ENCODE peak calls at places on chromosomes 7 and 10, in nine cellular contexts. One of them, this sample, is unnamed.

GRCh38 chr10:130466271-130466997 is 330.2 kb downstream of the GLRX3 start:
- DNase-seq in mammary epithelial cell: no peak
- DNase-seq in WTC11: no peak
- DNase-seq in GM23338: no peak
- DNase-seq in Calu3: no peak
- DNase-seq in fibroblast of villous mesenchyme: no peak
- DNase-seq in HCT116: no peak
- DNase-seq in kidney epithelial cell: no peak
- DNase-seq in colonic mucosa: no peak
- DNase-seq in this sample: no peak

GRCh38 chr7:10931161-10931560 is 42.5 kb upstream of the PHF14 start:
- DNase-seq in GM23338: peak
- DNase-seq in Calu3: no peak
- DNase-seq in fibroblast of villous mesenchyme: no peak
- DNase-seq in mammary epithelial cell: no peak
- DNase-seq in HCT116: no peak
- DNase-seq in WTC11: no peak
- DNase-seq in colonic mucosa: no peak
- DNase-seq in kidney epithelial cell: no peak
- DNase-seq in this sample: no peak

GRCh38 chr7:143360788-143361551 is 1.5 kb downstream of the FAM131B start:
- DNase-seq in kidney epithelial cell: no peak
- DNase-seq in fibroblast of villous mesenchyme: no peak
- DNase-seq in GM23338: peak
- DNase-seq in mammary epithelial cell: no peak
- DNase-seq in colonic mucosa: no peak
- DNase-seq in HCT116: no peak
- DNase-seq in Calu3: no peak
- DNase-seq in WTC11: peak
- DNase-seq in this sample: no peak

GRCh38 chr7:103888603-103889153 is 100.8 kb downstream of the RELN start:
- DNase-seq in GM23338: no peak
- DNase-seq in kidney epithelial cell: no peak
- DNase-seq in fibroblast of villous mesenchyme: no peak
- DNase-seq in WTC11: no peak
- DNase-seq in HCT116: no peak
- DNase-seq in mammary epithelial cell: no peak
- DNase-seq in colonic mucosa: no peak
- DNase-seq in Calu3: no peak
- DNase-seq in this sample: no peak

GRCh38 chr7:12571691-12572090 is 1.2 kb downstream of the SCIN start:
- DNase-seq in colonic mucosa: no peak
- DNase-seq in kidney epithelial cell: no peak
- DNase-seq in Calu3: peak
- DNase-seq in mammary epithelial cell: no peak
- DNase-seq in GM23338: no peak
- DNase-seq in HCT116: no peak
- DNase-seq in fibroblast of villous mesenchyme: no peak
- DNase-seq in WTC11: no peak
- DNase-seq in this sample: no peak

GRCh38 chr7:156652886-156653568 is 12.5 kb downstream of the RNF32 start:
- DNase-seq in fibroblast of villous mesenchyme: no peak
- DNase-seq in HCT116: no peak
- DNase-seq in kidney epithelial cell: no peak
- DNase-seq in GM23338: no peak
- DNase-seq in colonic mucosa: no peak
- DNase-seq in Calu3: no peak
- DNase-seq in mammary epithelial cell: peak
- DNase-seq in WTC11: no peak
- DNase-seq in this sample: no peak

GRCh38 chr10:50550291-50550839 is 73.4 kb downstream of the SGMS1 start:
- DNase-seq in HCT116: no peak
- DNase-seq in GM23338: peak
- DNase-seq in mammary epithelial cell: no peak
- DNase-seq in Calu3: no peak
- DNase-seq in fibroblast of villous mesenchyme: peak
- DNase-seq in WTC11: no peak
- DNase-seq in colonic mucosa: peak
- DNase-seq in kidney epithelial cell: no peak
- DNase-seq in this sample: no peak

GRCh38 chr10:18793951-18794350 is 134.7 kb downstream of the ARL5B start:
- DNase-seq in Calu3: no peak
- DNase-seq in WTC11: no peak
- DNase-seq in GM23338: peak
- DNase-seq in colonic mucosa: no peak
- DNase-seq in HCT116: peak
- DNase-seq in kidney epithelial cell: no peak
- DNase-seq in mammary epithelial cell: peak
- DNase-seq in fibroblast of villous mesenchyme: peak
- DNase-seq in this sample: no peak

GRCh38 chr7:4849390-4849789 is 12.4 kb downstream of the PAPOLB start:
- DNase-seq in mammary epithelial cell: peak
- DNase-seq in HCT116: peak
- DNase-seq in Calu3: peak
- DNase-seq in colonic mucosa: no peak
- DNase-seq in kidney epithelial cell: no peak
- DNase-seq in GM23338: peak
- DNase-seq in fibroblast of villous mesenchyme: peak
- DNase-seq in WTC11: peak
- DNase-seq in this sample: peak

GRCh38 chr10:58965855-58966254 is 210.6 kb upstream of the PHYHIPL start:
- DNase-seq in fibroblast of villous mesenchyme: no peak
- DNase-seq in Calu3: no peak
- DNase-seq in WTC11: no peak
- DNase-seq in kidney epithelial cell: no peak
- DNase-seq in GM23338: no peak
- DNase-seq in colonic mucosa: no peak
- DNase-seq in HCT116: no peak
- DNase-seq in mammary epithelial cell: no peak
- DNase-seq in this sample: no peak

GRCh38 chr10:58967551-58968418 is 208.7 kb upstream of the PHYHIPL start:
- DNase-seq in GM23338: peak
- DNase-seq in WTC11: peak
- DNase-seq in fibroblast of villous mesenchyme: no peak
- DNase-seq in mammary epithelial cell: peak
- DNase-seq in colonic mucosa: no peak
- DNase-seq in HCT116: no peak
- DNase-seq in kidney epithelial cell: no peak
- DNase-seq in Calu3: peak
- DNase-seq in this sample: no peak

GRCh38 chr10:58963723-58964124 is 212.7 kb upstream of the PHYHIPL start:
- DNase-seq in WTC11: peak
- DNase-seq in HCT116: no peak
- DNase-seq in colonic mucosa: no peak
- DNase-seq in kidney epithelial cell: no peak
- DNase-seq in Calu3: peak
- DNase-seq in GM23338: peak
- DNase-seq in fibroblast of villous mesenchyme: no peak
- DNase-seq in mammary epithelial cell: no peak
- DNase-seq in this sample: no peak

GRCh38 chr10:58957517-58957916 is 218.9 kb upstream of the PHYHIPL start:
- DNase-seq in fibroblast of villous mesenchyme: no peak
- DNase-seq in WTC11: no peak
- DNase-seq in mammary epithelial cell: no peak
- DNase-seq in colonic mucosa: no peak
- DNase-seq in kidney epithelial cell: no peak
- DNase-seq in Calu3: no peak
- DNase-seq in GM23338: no peak
- DNase-seq in HCT116: no peak
- DNase-seq in this sample: no peak

DNA sequence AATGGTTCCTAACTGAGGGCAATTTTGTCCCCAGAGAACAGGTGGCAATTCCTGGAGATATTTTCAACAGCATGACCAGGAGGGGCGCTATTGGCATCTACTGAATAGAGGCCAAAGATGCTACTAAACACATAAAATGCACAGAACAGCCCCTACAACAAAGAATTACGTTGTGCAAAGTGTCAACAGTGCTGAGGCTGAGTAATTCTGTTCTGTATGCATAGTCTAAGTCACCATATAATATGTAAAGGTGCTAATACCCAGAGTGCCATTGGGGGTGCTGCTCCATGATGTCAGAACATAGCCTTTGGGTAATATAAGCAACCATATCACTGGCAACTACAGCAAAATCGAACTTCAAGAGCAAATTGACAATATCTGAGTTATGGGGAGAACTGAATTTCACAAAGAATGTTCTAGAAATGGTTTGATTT is 213.3 kb upstream of the PHYHIPL start:
- DNase-seq in HCT116: no peak
- DNase-seq in Calu3: peak
- DNase-seq in colonic mucosa: no peak
- DNase-seq in GM23338: peak
- DNase-seq in mammary epithelial cell: no peak
- DNase-seq in WTC11: peak
- DNase-seq in fibroblast of villous mesenchyme: no peak
- DNase-seq in kidney epithelial cell: no peak
- DNase-seq in this sample: no peak
- TF ChIP-seq CTCF in HCT116: peak
- TF ChIP-seq CTCF in Calu3: peak
- TF ChIP-seq CTCF in colonic mucosa: no peak
- TF ChIP-seq CTCF in GM23338: peak
- TF ChIP-seq CTCF in mammary epithelial cell: peak
- TF ChIP-seq CTCF in WTC11: peak
- TF ChIP-seq CTCF in fibroblast of villous mesenchyme: peak
- TF ChIP-seq CTCF in kidney epithelial cell: peak
- TF ChIP-seq CTCF in this sample: peak

GRCh38 chr10:116268976-116269375 is 4.0 kb downstream of the GFRA1 start:
- DNase-seq in HCT116: no peak
- DNase-seq in GM23338: no peak
- DNase-seq in WTC11: no peak
- DNase-seq in fibroblast of villous mesenchyme: no peak
- DNase-seq in kidney epithelial cell: no peak
- DNase-seq in Calu3: no peak
- DNase-seq in colonic mucosa: no peak
- DNase-seq in mammary epithelial cell: no peak
- DNase-seq in this sample: no peak
- TF ChIP-seq CTCF in HCT116: no peak
- TF ChIP-seq CTCF in GM23338: no peak
- TF ChIP-seq CTCF in WTC11: no peak
- TF ChIP-seq CTCF in fibroblast of villous mesenchyme: no peak
- TF ChIP-seq CTCF in kidney epithelial cell: peak
- TF ChIP-seq CTCF in Calu3: no peak
- TF ChIP-seq CTCF in colonic mucosa: no peak
- TF ChIP-seq CTCF in mammary epithelial cell: peak
- TF ChIP-seq CTCF in this sample: peak

DNA sequence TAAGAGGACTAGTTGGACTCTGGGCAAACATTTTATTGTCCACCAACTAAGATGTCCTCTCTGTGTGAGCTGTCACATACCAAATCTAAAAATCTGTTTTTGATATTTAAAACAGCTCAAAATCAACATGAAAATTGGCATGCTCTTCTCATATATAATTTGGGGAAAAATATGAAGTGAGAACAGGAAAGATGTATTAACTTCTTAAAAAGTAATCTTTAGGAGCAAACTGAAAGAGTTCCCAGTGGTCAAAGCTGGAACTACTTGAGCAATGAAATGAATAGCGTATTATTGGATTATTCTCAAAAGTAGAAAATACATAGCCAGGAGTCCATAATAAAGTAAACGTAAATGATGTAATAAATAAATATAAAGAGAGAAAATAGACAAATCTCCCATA is 147.2 kb downstream of the DYNC1I1 start:
- DNase-seq in colonic mucosa: no peak
- DNase-seq in GM23338: no peak
- DNase-seq in kidney epithelial cell: no peak
- DNase-seq in mammary epithelial cell: no peak
- DNase-seq in Calu3: no peak
- DNase-seq in HCT116: no peak
- DNase-seq in WTC11: no peak
- DNase-seq in fibroblast of villous mesenchyme: no peak
- DNase-seq in this sample: no peak
- TF ChIP-seq CTCF in colonic mucosa: no peak
- TF ChIP-seq CTCF in GM23338: peak
- TF ChIP-seq CTCF in kidney epithelial cell: no peak
- TF ChIP-seq CTCF in mammary epithelial cell: peak
- TF ChIP-seq CTCF in Calu3: no peak
- TF ChIP-seq CTCF in HCT116: peak
- TF ChIP-seq CTCF in WTC11: no peak
- TF ChIP-seq CTCF in fibroblast of villous mesenchyme: peak
- TF ChIP-seq CTCF in this sample: no peak

DNA sequence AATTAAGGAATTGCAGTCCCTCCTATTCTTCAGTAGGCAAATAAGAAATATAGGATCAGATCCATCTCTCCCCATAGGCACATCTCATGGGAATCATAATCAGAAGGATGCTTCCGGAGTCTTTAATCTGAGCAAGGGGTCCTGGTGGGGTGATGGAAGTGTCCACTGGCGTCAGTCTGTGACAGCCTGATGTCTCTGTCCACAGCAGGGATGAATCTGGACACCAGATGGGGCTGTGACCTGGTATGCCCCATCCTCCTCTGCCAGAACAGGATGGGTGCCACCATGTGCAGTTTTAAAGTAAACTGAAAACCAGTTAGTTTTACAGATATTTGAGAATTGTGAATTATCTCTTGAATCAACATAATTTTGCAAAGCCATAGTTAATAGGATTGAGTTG is 148.7 kb downstream of the C1GALT1 start:
- DNase-seq in WTC11: no peak
- DNase-seq in HCT116: no peak
- DNase-seq in Calu3: no peak
- DNase-seq in colonic mucosa: no peak
- DNase-seq in fibroblast of villous mesenchyme: no peak
- DNase-seq in mammary epithelial cell: no peak
- DNase-seq in GM23338: peak
- DNase-seq in kidney epithelial cell: no peak
- DNase-seq in this sample: no peak
- TF ChIP-seq CTCF in WTC11: no peak
- TF ChIP-seq CTCF in HCT116: peak
- TF ChIP-seq CTCF in Calu3: no peak
- TF ChIP-seq CTCF in colonic mucosa: no peak
- TF ChIP-seq CTCF in fibroblast of villous mesenchyme: no peak
- TF ChIP-seq CTCF in mammary epithelial cell: no peak
- TF ChIP-seq CTCF in GM23338: peak
- TF ChIP-seq CTCF in kidney epithelial cell: no peak
- TF ChIP-seq CTCF in this sample: no peak

DNA sequence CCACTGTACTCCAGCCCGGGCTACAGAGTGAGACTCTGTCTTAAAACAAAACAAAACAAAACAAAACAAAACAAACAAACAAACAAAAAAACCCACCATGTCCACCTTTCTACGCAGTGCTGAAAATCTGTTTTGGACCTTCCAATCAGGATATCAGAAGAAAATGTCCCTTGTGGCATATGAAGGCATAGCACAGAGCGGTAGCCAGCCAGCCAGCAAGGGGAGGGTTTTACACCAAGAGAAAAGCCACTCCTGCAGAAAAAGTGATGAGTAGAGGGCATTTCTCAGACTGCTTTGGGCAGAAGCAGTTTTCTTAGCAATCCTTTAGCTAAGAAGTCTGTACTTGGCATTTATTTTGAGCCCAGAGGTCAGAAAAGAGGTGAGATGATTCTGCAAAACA is 612.2 kb downstream of the TYW1 start:
- DNase-seq in mammary epithelial cell: no peak
- DNase-seq in HCT116: no peak
- DNase-seq in Calu3: no peak
- DNase-seq in GM23338: no peak
- DNase-seq in kidney epithelial cell: no peak
- DNase-seq in fibroblast of villous mesenchyme: no peak
- DNase-seq in colonic mucosa: no peak
- DNase-seq in WTC11: no peak
- DNase-seq in this sample: no peak
- TF ChIP-seq CTCF in mammary epithelial cell: no peak
- TF ChIP-seq CTCF in HCT116: peak
- TF ChIP-seq CTCF in Calu3: no peak
- TF ChIP-seq CTCF in GM23338: no peak
- TF ChIP-seq CTCF in kidney epithelial cell: no peak
- TF ChIP-seq CTCF in fibroblast of villous mesenchyme: no peak
- TF ChIP-seq CTCF in colonic mucosa: no peak
- TF ChIP-seq CTCF in WTC11: no peak
- TF ChIP-seq CTCF in this sample: no peak

This sample was measured in D721Med.